ENCODE peak calls at places on chromosomes 13 and 19, in five cellular contexts. D, V, Q, T and O are unnamed samples.
A peak's percentile ranks its signal among the peaks of the same experiment; 100 is the strongest.

GRCh38 chr19:1855828-1856255 is 7.5 kb downstream of the KLF16 start:
- DNase-seq in Q (no peak), D (no peak), T (no peak), V (no peak), O (no peak)

GRCh38 chr19:4977299-4978174 is 8.6 kb downstream of the KDM4B start:
- DNase-seq in V (peak; percentile 58), Q (peak; percentile 47), T (peak; percentile 95), D (peak; percentile 83), O (peak; percentile 88)

GRCh38 chr13:108681986-108682562 is 52.7 kb downstream of the MYO16 start:
- DNase-seq in T (peak; percentile 86), D (no peak), Q (no peak), V (no peak), O (no peak)

GRCh38 chr19:3721131-3721899 is 13.1 kb downstream of the TJP3 start:
- DNase-seq in D (peak; percentile 92), V (peak; percentile 86), T (peak; percentile 89), Q (peak; percentile 94), O (peak; percentile 76)

GRCh38 chr13:50928088-50928487 is 18.5 kb downstream of the RNASEH2B start:
- DNase-seq in T (no peak), Q (no peak), V (no peak), D (no peak), O (no peak)

GRCh38 chr13:50914848-50915247 is 5.3 kb downstream of the RNASEH2B start:
- DNase-seq in D (peak; percentile 21), Q (no peak), V (no peak), T (peak; percentile 31), O (peak; percentile 72)

GRCh38 chr19:31304877-31305312 is 44.3 kb downstream of the TSHZ3 start:
- DNase-seq in D (no peak), T (peak; percentile 18), V (no peak), Q (no peak), O (no peak)

GRCh38 chr19:5006201-5006600 is 37.3 kb downstream of the KDM4B start:
- DNase-seq in T (peak; percentile 44), D (no peak), Q (no peak), V (no peak), O (peak; percentile 68)

GRCh38 chr13:34833562-34834182 is 108.4 kb upstream of the NBEA start:
- DNase-seq in V (no peak), D (peak; percentile 2), Q (no peak), T (peak; percentile 7), O (peak; percentile 70)

GRCh38 chr19:4493929-4494690 is 22.0 kb downstream of the HDGFL2 start:
- DNase-seq in T (no peak), Q (no peak), V (no peak), D (no peak), O (no peak)

GRCh38 chr13:50412046-50412617 is 396.9 kb downstream of the KCNRG start:
- DNase-seq in V (no peak), Q (no peak), T (no peak), D (no peak), O (no peak)

GRCh38 chr13:67119481-67119883 is 110.7 kb downstream of the PCDH9 start:
- DNase-seq in V (no peak), T (peak; percentile 99), Q (no peak), D (peak; percentile 62), O (peak; percentile 3)

GRCh38 chr19:16677060-16677459 is 16.1 kb downstream of the TMEM38A start:
- DNase-seq in V (no peak), D (no peak), Q (no peak), T (no peak), O (no peak)

GRCh38 chr13:42990147-42990990 is 1.7 kb downstream of the EPSTI1 start:
- DNase-seq in Q (no peak), T (peak; percentile 76), V (peak; percentile 94), D (no peak), O (peak; percentile 43)

GRCh38 chr13:30346159-30346788 is 38.9 kb upstream of the KATNAL1 start:
- DNase-seq in D (no peak), T (no peak), V (no peak), Q (peak; percentile 41), O (no peak)

GRCh38 chr13:97851269-97851668 is 102.2 kb upstream of the IPO5 start:
- DNase-seq in V (no peak), D (no peak), T (peak; percentile 26), Q (no peak), O (no peak)

GRCh38 chr19:18340237-18340989 is at the start of gene PGPEP1:
- DNase-seq in Q (peak; percentile 86), T (no peak), D (peak; percentile 88), V (peak; percentile 57), O (peak; percentile 53)

GRCh38 chr13:50735071-50735470 is 108.4 kb downstream of the DLEU7 start:
- DNase-seq in Q (no peak), D (no peak), V (no peak), T (no peak), O (no peak)

GRCh38 chr13:31864307-31864706 is 125.0 kb downstream of the RXFP2 start:
- DNase-seq in Q (no peak), V (no peak), D (no peak), T (no peak), O (no peak)

GRCh38 chr19:48403606-48404005 is 10.1 kb downstream of the GRIN2D start:
- DNase-seq in D (peak; percentile 64), T (peak; percentile 79), V (no peak), Q (peak; percentile 72), O (peak; percentile 74)

GRCh38 chr13:21971662-21972635 is 301.1 kb downstream of the FGF9 start:
- DNase-seq in D (peak; percentile 76), T (no peak), Q (no peak), V (no peak), O (no peak)

GRCh38 chr19:7830272-7830771 is 304 bp downstream of the EVI5L start:
- DNase-seq in D (no peak), Q (no peak), V (no peak), T (no peak), O (no peak)

GRCh38 chr19:5687360-5688198 is 2.5 kb upstream of the RPL36 start:
- DNase-seq in V (no peak), T (no peak), Q (no peak), D (no peak), O (no peak)

GRCh38 chr13:110426745-110427144 is 119.7 kb downstream of the COL4A2 start:
- DNase-seq in V (peak; percentile 38), T (no peak), Q (no peak), D (no peak), O (no peak)

GRCh38 chr19:51803965-51804364 is 9.0 kb downstream of the FPR3 start:
- DNase-seq in T (no peak), V (no peak), Q (no peak), D (no peak), O (no peak)

GRCh38 chr13:56201834-56202233 is 938.9 kb upstream of the PRR20A start:
- DNase-seq in T (no peak), D (no peak), V (no peak), Q (no peak), O (no peak)

GRCh38 chr19:44653977-44654784 is 10.5 kb downstream of the PVR start:
- DNase-seq in T (peak; percentile 47), V (no peak), Q (peak; percentile 90), D (peak; percentile 52), O (peak; percentile 46)

GRCh38 chr13:33169273-33169980 is 116.1 kb downstream of the STARD13 start:
- DNase-seq in D (peak; percentile 53), Q (no peak), T (peak; percentile 94), V (no peak), O (peak; percentile 83)

GRCh38 chr13:105219636-105220035 is 1315.8 kb downstream of the EFNB2 start:
- DNase-seq in D (no peak), Q (no peak), V (no peak), T (peak; percentile 50), O (no peak)

GRCh38 chr13:34335662-34336007 is 517.7 kb downstream of the RFC3 start:
- DNase-seq in D (no peak), V (no peak), T (no peak), Q (no peak), O (no peak)

GRCh38 chr13:57865600-57866294 is 234.2 kb downstream of the PCDH17 start:
- DNase-seq in V (no peak), Q (no peak), D (no peak), T (no peak), O (no peak)